ENCODE peak calls at places on chromosomes 1 and 21, in four cellular contexts. L is pancreas, F is neural progenitor cell, O is RWPE1. S is an unnamed sample.

GRCh38 chr21:46219591-46220239 is 8.9 kb downstream of the LSS start:
- DNase-seq in L (peak), F (no peak), O (no peak), S (no peak)

GRCh38 chr1:35111106-35111505 is 31.9 kb downstream of the ZMYM1 start:
- DNase-seq in L (no peak), F (no peak), O (peak), S (no peak)

GRCh38 chr1:19644761-19645543 is 841 bp downstream of the NBL1 start:
- DNase-seq in L (peak), F (peak), O (peak), S (no peak)

GRCh38 chr1:159700312-159700711 is 14.1 kb downstream of the CRP start:
- DNase-seq in L (no peak), F (no peak), O (no peak), S (no peak)

GRCh38 chr1:162950187-162950586 is 89.2 kb upstream of the CCDC190 start:
- DNase-seq in L (no peak), F (no peak), O (no peak), S (no peak)

GRCh38 chr21:24781146-24781545 is 826.1 kb downstream of the MRPL39 start:
- DNase-seq in L (no peak), F (no peak), O (no peak), S (no peak)

GRCh38 chr1:186304982-186305949 is 69.8 kb downstream of the TPR start:
- DNase-seq in L (no peak), F (peak), O (peak), S (no peak)

GRCh38 chr1:27011058-27011764 is 1.4 kb downstream of the TENT5B start:
- DNase-seq in L (no peak), F (peak), O (peak), S (no peak)

GRCh38 chr1:229596961-229597699 is 28.8 kb downstream of the TAF5L start:
- DNase-seq in L (no peak), F (no peak), O (no peak), S (no peak)

GRCh38 chr1:176696109-176696508 is 233.1 kb downstream of the PAPPA2 start:
- DNase-seq in L (no peak), F (peak), O (peak), S (peak)

GRCh38 chr1:36486436-36487335 is 4.0 kb upstream of the CSF3R start:
- DNase-seq in L (peak), F (no peak), O (peak), S (no peak)

GRCh38 chr1:156858555-156858956 is 361 bp downstream of the INSRR start:
- DNase-seq in L (no peak), F (peak), O (no peak), S (no peak)

GRCh38 chr1:175757381-175758015 is 14.1 kb upstream of the TNR start:
- DNase-seq in L (peak), F (peak), O (peak), S (no peak)

GRCh38 chr21:30072496-30072895 is 94.1 kb downstream of the CLDN17 start:
- DNase-seq in L (no peak), F (peak), O (peak), S (peak)

GRCh38 chr21:32570456-32570855 is 14.9 kb downstream of the TCP10L start:
- DNase-seq in L (no peak), F (no peak), O (no peak), S (no peak)

GRCh38 chr1:11980676-11980972 is 380 bp downstream of the MFN2 start:
- DNase-seq in L (no peak), F (no peak), O (no peak), S (no peak)

GRCh38 chr1:51794868-51795267 is 83.7 kb downstream of the NRDC start:
- DNase-seq in L (no peak), F (no peak), O (no peak), S (no peak)

GRCh38 chr21:35603471-35603870 is 456.9 kb downstream of the SETD4 start:
- DNase-seq in L (no peak), F (no peak), O (no peak), S (no peak)

GRCh38 chr1:155324717-155325595 is 4.3 kb downstream of the RUSC1 start:
- DNase-seq in L (peak), F (peak), O (peak), S (no peak)

GRCh38 chr1:201098992-201099391 is 13.2 kb downstream of the CACNA1S start:
- DNase-seq in L (no peak), F (no peak), O (no peak), S (no peak)

GRCh38 chr1:109395602-109396512 is 1.9 kb downstream of the SORT1 start:
- DNase-seq in L (no peak), F (peak), O (no peak), S (no peak)

GRCh38 chr21:16840549-16840948 is 672.3 kb upstream of the CXADR start:
- DNase-seq in L (no peak), F (no peak), O (no peak), S (no peak)
- H3K27ac ChIP-seq in L (no peak), F (no peak), O (no peak), S (no peak)

DNA sequence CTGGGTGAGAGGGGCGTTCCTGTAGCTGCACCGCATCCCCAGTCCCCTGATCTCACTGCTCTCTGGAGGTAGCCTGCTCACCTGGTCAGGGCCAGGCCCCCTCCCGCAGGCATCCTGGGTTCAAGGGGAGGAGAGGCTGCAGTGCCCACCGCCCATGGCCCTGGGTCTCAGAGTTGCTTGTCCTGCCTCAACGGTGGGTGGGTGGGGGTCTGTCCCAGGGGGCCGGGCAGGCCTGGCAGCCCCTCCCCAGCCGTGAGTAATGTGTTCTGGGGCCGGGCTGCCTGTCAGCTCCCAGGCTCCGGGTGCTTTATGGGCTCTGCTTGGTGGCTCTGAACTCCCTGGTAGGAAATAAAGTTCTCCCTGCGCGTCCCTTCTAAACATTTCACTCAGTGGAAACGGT is 126.9 kb downstream of the CASZ1 start:
- DNase-seq in L (no peak), F (no peak), O (no peak), S (no peak)
- H3K27ac ChIP-seq in L (no peak), F (no peak), O (peak), S (no peak)

DNA sequence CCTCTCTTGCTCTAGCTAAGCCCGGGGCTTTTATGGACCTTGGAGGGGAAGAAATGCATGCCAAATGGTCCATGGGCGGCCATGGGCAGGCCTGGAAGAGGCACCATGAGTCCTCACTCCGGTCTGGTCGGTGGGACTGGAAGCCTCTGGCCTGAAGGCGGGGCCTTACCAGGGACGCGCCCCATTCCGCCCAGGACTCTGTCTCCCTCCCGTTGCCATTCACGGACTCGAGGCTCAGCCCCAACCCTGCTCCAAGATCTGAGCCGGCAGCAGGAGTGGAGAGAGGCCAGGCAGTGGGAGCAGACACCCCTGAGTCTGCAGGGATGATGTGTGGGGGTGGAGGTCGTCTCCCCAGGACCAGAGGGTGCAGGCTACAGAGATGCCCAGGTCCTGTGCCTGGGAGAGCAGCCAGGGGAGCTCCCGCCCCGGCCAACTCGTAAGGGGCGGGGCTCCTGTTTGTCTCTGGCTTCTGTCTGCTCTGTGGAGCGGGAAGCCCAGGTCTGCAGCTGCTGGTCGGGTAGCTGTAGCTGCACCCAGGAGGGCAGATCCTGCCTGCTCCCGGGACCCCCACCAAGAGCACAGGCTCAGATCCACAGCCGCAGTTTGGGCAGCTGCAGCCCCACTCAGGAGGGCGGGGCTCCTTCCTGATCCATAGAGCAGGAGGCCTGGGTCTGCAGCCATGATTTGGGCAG is 8.3 kb upstream of the KANK4 start:
- DNase-seq in L (no peak), F (peak), O (no peak), S (no peak)
- H3K27ac ChIP-seq in L (no peak), F (no peak), O (no peak), S (no peak)

GRCh38 chr1:59703918-59704378 is 110.8 kb upstream of the HOOK1 start:
- DNase-seq in L (no peak), F (no peak), O (no peak), S (no peak)
- H3K27ac ChIP-seq in L (no peak), F (no peak), O (no peak), S (no peak)

DNA sequence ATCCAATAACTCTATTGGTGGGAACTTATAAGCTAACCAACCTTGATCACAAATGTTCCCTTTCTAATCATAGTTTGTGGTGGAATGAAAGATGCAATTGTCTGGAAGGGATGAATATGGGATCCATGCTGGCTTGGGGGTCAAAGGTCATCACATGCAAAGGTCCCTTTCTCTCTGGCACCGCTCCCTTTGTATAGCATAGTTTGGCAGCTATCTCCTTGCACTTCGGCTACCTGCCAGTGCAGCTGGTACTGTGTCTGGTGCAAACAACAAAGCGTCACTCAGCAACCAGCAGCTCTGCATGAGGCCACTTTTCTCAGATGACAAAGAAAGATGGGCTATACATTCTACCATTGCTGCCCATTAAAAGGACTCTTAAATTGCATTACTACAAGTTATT is 188.2 kb upstream of the NFIA start:
- DNase-seq in L (no peak), F (peak), O (no peak), S (no peak)
- H3K27ac ChIP-seq in L (no peak), F (peak), O (no peak), S (no peak)

GRCh38 chr1:169483500-169483966 is 2.2 kb downstream of the SLC19A2 start:
- DNase-seq in L (no peak), F (no peak), O (no peak), S (no peak)
- H3K27ac ChIP-seq in L (peak), F (no peak), O (no peak), S (peak)

DNA sequence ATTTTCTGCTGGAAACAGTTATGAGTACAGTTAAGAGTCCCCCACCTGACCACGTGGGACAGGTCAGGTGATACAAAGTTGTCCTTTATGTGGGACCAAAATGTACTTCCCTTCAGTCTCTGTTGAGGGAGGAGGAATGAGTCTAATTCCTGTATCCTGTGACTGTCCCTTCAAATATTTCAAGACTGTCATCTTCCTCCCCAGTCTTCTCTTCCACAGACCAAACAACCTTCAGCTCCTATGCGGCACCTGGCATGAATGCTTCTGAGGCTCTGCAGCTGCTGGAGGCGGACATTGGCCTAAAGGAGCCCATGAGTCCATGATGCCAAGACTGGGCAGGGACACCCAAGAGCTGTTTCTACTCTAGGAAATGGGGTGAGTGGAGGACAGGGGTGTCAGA is 72.1 kb upstream of the SIM2 start:
- DNase-seq in L (no peak), F (no peak), O (no peak), S (no peak)
- H3K27ac ChIP-seq in L (no peak), F (no peak), O (no peak), S (peak)

DNA sequence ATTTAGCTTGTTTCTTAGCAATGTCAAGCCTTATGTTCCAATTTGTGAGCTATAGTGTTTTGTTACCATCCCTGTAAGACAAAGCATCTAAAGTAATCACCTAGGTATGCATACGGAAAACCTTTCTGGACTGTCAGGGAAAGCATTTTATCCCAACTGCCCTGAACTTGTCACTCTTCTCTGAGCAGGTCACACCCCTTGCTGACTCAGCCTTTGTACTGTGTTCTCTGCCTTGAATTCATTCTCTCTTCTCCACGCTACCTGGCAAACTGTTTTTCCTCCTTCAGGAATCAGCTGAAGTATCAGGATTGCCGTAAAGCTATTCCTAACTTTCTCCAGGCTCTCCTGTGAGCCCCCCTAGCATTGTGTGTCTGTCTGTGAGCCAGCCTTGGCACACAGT is 54.2 kb downstream of the PBX1 start:
- DNase-seq in L (no peak), F (no peak), O (peak), S (no peak)
- H3K27ac ChIP-seq in L (no peak), F (no peak), O (no peak), S (no peak)

GRCh38 chr1:202551683-202552082 is 158.6 kb downstream of the SYT2 start:
- DNase-seq in L (no peak), F (no peak), O (no peak), S (no peak)

DNA sequence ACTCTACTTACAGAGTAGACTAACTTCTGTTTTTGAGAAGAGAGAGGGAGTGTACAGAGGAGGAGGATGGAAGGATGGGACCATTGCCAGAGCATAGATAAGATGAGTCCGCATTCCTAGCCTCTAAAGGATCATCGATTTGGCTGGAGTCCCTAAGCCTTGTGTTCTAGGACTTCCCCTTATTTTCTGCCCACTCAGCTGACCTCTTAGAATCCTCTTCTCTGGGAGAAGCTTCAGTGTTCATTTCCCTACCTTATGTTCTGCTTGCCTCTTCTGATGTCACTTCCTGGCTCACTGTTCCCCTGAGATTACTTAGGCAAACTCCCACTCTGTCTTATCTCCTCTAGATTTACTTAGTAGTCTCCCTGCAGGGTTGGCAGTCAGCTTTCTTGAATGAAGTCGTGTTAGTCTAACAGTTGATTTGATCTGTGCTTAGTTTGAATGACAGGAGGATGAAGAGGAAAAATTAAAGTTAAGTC is 156.7 kb downstream of the SYT2 start:
- DNase-seq in L (no peak), F (no peak), O (no peak), S (no peak)
- H3K27ac ChIP-seq in L (no peak), F (no peak), O (no peak), S (no peak)

GRCh38 chr1:212413902-212414327 is 771 bp downstream of the PACC1 start:
- DNase-seq in L (no peak), F (peak), O (peak), S (no peak)
- H3K27ac ChIP-seq in L (no peak), F (no peak), O (peak), S (no peak)